ENCODE peak calls at places on chromosomes 6 and 20, in six cellular contexts. One of them, this sample, is unnamed.

GRCh38 chr6:133977983-133978895 is 25.2 kb downstream of the TBPL1 start:
- DNase-seq in mesenchymal stem cell: peak; percentile 69
- DNase-seq in H9: no peak
- DNase-seq in neuronal stem cell: no peak
- DNase-seq in IMR-90: peak; percentile 86
- DNase-seq in H1: no peak
- DNase-seq in this sample: no peak

GRCh38 chr6:11810039-11810541 is 31.5 kb upstream of the ADTRP start:
- DNase-seq in IMR-90: peak; percentile 79
- DNase-seq in mesenchymal stem cell: peak; percentile 78
- DNase-seq in H1: no peak
- DNase-seq in H9: no peak
- DNase-seq in neuronal stem cell: no peak
- DNase-seq in this sample: no peak

GRCh38 chr6:117538615-117539014 is 56.1 kb downstream of the DCBLD1 start:
- DNase-seq in IMR-90: no peak
- DNase-seq in H1: no peak
- DNase-seq in neuronal stem cell: no peak
- DNase-seq in H9: no peak
- DNase-seq in mesenchymal stem cell: no peak
- DNase-seq in this sample: no peak

GRCh38 chr20:50592282-50593004 is 82.3 kb downstream of the PTPN1 start:
- DNase-seq in neuronal stem cell: no peak
- DNase-seq in mesenchymal stem cell: no peak
- DNase-seq in H1: no peak
- DNase-seq in IMR-90: no peak
- DNase-seq in H9: no peak
- DNase-seq in this sample: no peak

GRCh38 chr6:142856857-142857608 is 87.9 kb downstream of the HIVEP2 start:
- DNase-seq in mesenchymal stem cell: no peak
- DNase-seq in neuronal stem cell: no peak
- DNase-seq in H9: no peak
- DNase-seq in H1: no peak
- DNase-seq in IMR-90: no peak
- DNase-seq in this sample: no peak

GRCh38 chr6:157644043-157644810 is 178.8 kb upstream of the SNX9 start:
- DNase-seq in neuronal stem cell: no peak
- DNase-seq in IMR-90: no peak
- DNase-seq in mesenchymal stem cell: peak; percentile 1
- DNase-seq in H9: no peak
- DNase-seq in H1: no peak
- DNase-seq in this sample: no peak

GRCh38 chr20:6769953-6770831 is 2.7 kb downstream of the BMP2 start:
- DNase-seq in mesenchymal stem cell: peak; percentile 67
- DNase-seq in neuronal stem cell: peak; percentile 42
- DNase-seq in H9: peak; percentile 65
- DNase-seq in IMR-90: no peak
- DNase-seq in H1: no peak
- DNase-seq in this sample: peak; percentile 82

GRCh38 chr6:84582997-84583396 is 181.4 kb downstream of the TBX18 start:
- DNase-seq in H9: no peak
- DNase-seq in mesenchymal stem cell: peak; percentile 41
- DNase-seq in H1: no peak
- DNase-seq in IMR-90: peak; percentile 10
- DNase-seq in neuronal stem cell: no peak
- DNase-seq in this sample: no peak

GRCh38 chr20:61891916-61892649 is 173.6 kb downstream of the TAF4 start:
- DNase-seq in IMR-90: no peak
- DNase-seq in H1: no peak
- DNase-seq in neuronal stem cell: no peak
- DNase-seq in mesenchymal stem cell: no peak
- DNase-seq in H9: no peak
- DNase-seq in this sample: no peak

GRCh38 chr6:156175971-156176421 is 601.2 kb upstream of the ARID1B start:
- DNase-seq in H9: peak; percentile 76
- DNase-seq in neuronal stem cell: peak; percentile 59
- DNase-seq in mesenchymal stem cell: peak; percentile 3
- DNase-seq in IMR-90: no peak
- DNase-seq in H1: peak; percentile 73
- DNase-seq in this sample: peak; percentile 88

GRCh38 chr20:10550204-10551118 is 115.4 kb downstream of the SLX4IP start:
- DNase-seq in mesenchymal stem cell: no peak
- DNase-seq in H1: no peak
- DNase-seq in neuronal stem cell: no peak
- DNase-seq in IMR-90: no peak
- DNase-seq in H9: no peak
- DNase-seq in this sample: no peak

GRCh38 chr6:11869656-11870340 is 91.2 kb upstream of the ADTRP start:
- DNase-seq in IMR-90: peak; percentile 84
- DNase-seq in mesenchymal stem cell: no peak
- DNase-seq in neuronal stem cell: no peak
- DNase-seq in H9: no peak
- DNase-seq in H1: no peak
- DNase-seq in this sample: no peak

DNA sequence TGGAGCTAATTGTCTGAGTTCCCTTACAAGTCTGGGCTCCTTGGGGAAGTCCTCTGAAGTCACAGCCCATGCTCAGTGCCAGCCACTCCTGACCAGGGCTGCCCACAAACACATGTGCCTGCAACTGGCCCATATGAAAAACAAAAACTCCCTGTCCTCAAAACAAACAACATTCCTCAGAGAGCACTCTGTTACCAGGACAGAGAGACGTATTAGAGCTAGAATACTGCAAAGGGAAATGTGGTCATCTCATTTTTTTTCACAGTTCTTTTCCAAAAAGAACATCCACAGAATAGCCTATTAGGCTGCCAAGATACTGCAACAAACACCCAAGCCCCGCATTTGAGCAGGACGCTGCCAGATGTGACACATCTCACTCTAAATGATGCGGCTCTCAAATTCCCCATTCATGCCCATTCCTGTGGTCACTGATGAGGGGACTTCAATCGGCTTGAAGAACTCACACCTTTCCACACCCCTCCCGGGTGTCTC is 71.1 kb downstream of the SLC22A23 start:
- DNase-seq in mesenchymal stem cell: no peak
- DNase-seq in H1: no peak
- DNase-seq in neuronal stem cell: no peak
- DNase-seq in H9: no peak
- DNase-seq in IMR-90: no peak
- DNase-seq in this sample: peak; percentile 30
- H3K4ac ChIP-seq in mesenchymal stem cell: no peak overlapping the region
- H3K4ac ChIP-seq in H1: no peak overlapping the region
- H3K4ac ChIP-seq in neuronal stem cell: no peak overlapping the region
- H3K4ac ChIP-seq in H9: no peak overlapping the region
- H3K4ac ChIP-seq in IMR-90: no peak overlapping the region
- H3K4ac ChIP-seq in this sample: no peak overlapping the region

GRCh38 chr20:18465536-18466200 is 1.2 kb downstream of the DZANK1 start:
- DNase-seq in IMR-90: no peak
- DNase-seq in H9: no peak
- DNase-seq in neuronal stem cell: no peak
- DNase-seq in H1: no peak
- DNase-seq in mesenchymal stem cell: no peak
- DNase-seq in this sample: no peak

GRCh38 chr20:18466574-18466893 is 296 bp downstream of the DZANK1 start:
- DNase-seq in H1: no peak
- DNase-seq in H9: no peak
- DNase-seq in IMR-90: no peak
- DNase-seq in neuronal stem cell: no peak
- DNase-seq in mesenchymal stem cell: no peak
- DNase-seq in this sample: no peak

GRCh38 chr20:18466894-18467678 is at the start of the genes DZANK1 and POLR3F:
- DNase-seq in H1: peak; percentile 89
- DNase-seq in H9: peak; percentile 97
- DNase-seq in mesenchymal stem cell: peak; percentile 97
- DNase-seq in neuronal stem cell: peak; percentile 96
- DNase-seq in IMR-90: peak; percentile 94
- DNase-seq in this sample: peak; percentile 99
- H2BK5ac ChIP-seq in H1: peak within 1 kb of the TSS; percentile 99
- H2BK5ac ChIP-seq in H9: peak within 1 kb of the TSS; percentile 94
- H2BK5ac ChIP-seq in mesenchymal stem cell: peak within 1 kb of the TSS; percentile 97
- H2BK5ac ChIP-seq in neuronal stem cell: no peak within 1 kb of the TSS
- H2BK5ac ChIP-seq in IMR-90: peak within 1 kb of the TSS; percentile 93
- H2BK5ac ChIP-seq in this sample: no peak within 1 kb of the TSS

GRCh38 chr6:122799140-122799539 is 10.1 kb downstream of the SMPDL3A start:
- DNase-seq in IMR-90: no peak
- DNase-seq in mesenchymal stem cell: no peak
- DNase-seq in H9: no peak
- DNase-seq in neuronal stem cell: no peak
- DNase-seq in H1: no peak
- DNase-seq in this sample: no peak
- H3K4me1 ChIP-seq in IMR-90: peaks cover 27% of the 10 kb centered on the region
- H3K4me1 ChIP-seq in mesenchymal stem cell: peaks cover 8% of the 10 kb centered on the region
- H3K4me1 ChIP-seq in H9: no peaks in the 10 kb centered on the region
- H3K4me1 ChIP-seq in neuronal stem cell: no peaks in the 10 kb centered on the region
- H3K4me1 ChIP-seq in H1: no peaks in the 10 kb centered on the region
- H3K4me1 ChIP-seq in this sample: no peaks in the 10 kb centered on the region

DNA sequence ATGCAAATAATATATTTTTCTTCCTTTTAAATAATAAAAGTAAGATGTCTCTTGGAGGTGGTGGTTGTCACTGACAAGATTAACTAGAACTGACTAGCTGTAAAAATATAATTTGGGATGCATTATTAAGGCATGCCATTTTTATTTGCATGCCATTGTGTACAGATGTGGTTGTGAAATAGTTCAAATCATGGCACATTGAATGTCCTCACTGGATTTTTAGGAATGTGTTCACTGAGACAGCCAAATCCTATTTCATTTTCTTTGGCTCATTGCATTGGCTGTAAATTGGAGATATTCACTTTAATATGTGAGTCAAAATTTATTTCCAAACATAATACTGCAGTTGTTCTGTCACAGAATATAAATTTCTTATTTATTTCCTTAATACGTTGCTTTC is 62.3 kb downstream of the ESR1 start:
- DNase-seq in H9: no peak
- DNase-seq in H1: no peak
- DNase-seq in mesenchymal stem cell: no peak
- DNase-seq in IMR-90: no peak
- DNase-seq in neuronal stem cell: no peak
- DNase-seq in this sample: no peak
- H3K4ac ChIP-seq in H9: no peak overlapping the region
- H3K4ac ChIP-seq in H1: no peak overlapping the region
- H3K4ac ChIP-seq in mesenchymal stem cell: no peak overlapping the region
- H3K4ac ChIP-seq in IMR-90: no peak overlapping the region
- H3K4ac ChIP-seq in neuronal stem cell: no peak overlapping the region
- H3K4ac ChIP-seq in this sample: no peak overlapping the region

GRCh38 chr6:35496851-35497570 is at the start of gene TEAD3:
- DNase-seq in IMR-90: peak; percentile 56
- DNase-seq in neuronal stem cell: peak; percentile 89
- DNase-seq in mesenchymal stem cell: peak; percentile 68
- DNase-seq in H1: no peak
- DNase-seq in H9: peak; percentile 82
- DNase-seq in this sample: peak; percentile 92

GRCh38 chr6:35500782-35501181 is 3.9 kb upstream of the TEAD3 start:
- DNase-seq in IMR-90: peak; percentile 76
- DNase-seq in mesenchymal stem cell: peak; percentile 78
- DNase-seq in H1: no peak
- DNase-seq in H9: no peak
- DNase-seq in neuronal stem cell: no peak
- DNase-seq in this sample: peak; percentile 80

GRCh38 chr6:35497571-35498406 is 910 bp upstream of the TEAD3 start:
- DNase-seq in neuronal stem cell: peak; percentile 48
- DNase-seq in mesenchymal stem cell: peak; percentile 88
- DNase-seq in IMR-90: peak; percentile 75
- DNase-seq in H9: peak; percentile 85
- DNase-seq in H1: no peak
- DNase-seq in this sample: peak; percentile 84

GRCh38 chr6:35499372-35499771 is 2.5 kb upstream of the TEAD3 start:
- DNase-seq in mesenchymal stem cell: no peak
- DNase-seq in IMR-90: no peak
- DNase-seq in H1: no peak
- DNase-seq in neuronal stem cell: no peak
- DNase-seq in H9: no peak
- DNase-seq in this sample: no peak

GRCh38 chr6:35498407-35499045 is 1.6 kb upstream of the TEAD3 start:
- DNase-seq in mesenchymal stem cell: no peak
- DNase-seq in H9: no peak
- DNase-seq in H1: no peak
- DNase-seq in IMR-90: no peak
- DNase-seq in neuronal stem cell: no peak
- DNase-seq in this sample: peak; percentile 63
- H2BK5ac ChIP-seq in mesenchymal stem cell: peak overlapping the region; percentile 39
- H2BK5ac ChIP-seq in H9: no peak overlapping the region
- H2BK5ac ChIP-seq in H1: peak overlapping the region; percentile 58
- H2BK5ac ChIP-seq in IMR-90: peak overlapping the region; percentile 10
- H2BK5ac ChIP-seq in neuronal stem cell: peak overlapping the region; percentile 4
- H2BK5ac ChIP-seq in this sample: peak overlapping the region; percentile 81

GRCh38 chr6:6248651-6249050 is 71.8 kb downstream of the F13A1 start:
- DNase-seq in H9: no peak
- DNase-seq in neuronal stem cell: no peak
- DNase-seq in H1: no peak
- DNase-seq in IMR-90: no peak
- DNase-seq in mesenchymal stem cell: no peak
- DNase-seq in this sample: no peak
- H3K4me1 ChIP-seq in H9: no peaks in the 10 kb centered on the region
- H3K4me1 ChIP-seq in neuronal stem cell: no peaks in the 10 kb centered on the region
- H3K4me1 ChIP-seq in H1: no peaks in the 10 kb centered on the region
- H3K4me1 ChIP-seq in IMR-90: no peaks in the 10 kb centered on the region
- H3K4me1 ChIP-seq in mesenchymal stem cell: no peaks in the 10 kb centered on the region
- H3K4me1 ChIP-seq in this sample: no peaks in the 10 kb centered on the region

GRCh38 chr20:48945840-48946514 is 24.5 kb downstream of the ARFGEF2 start:
- DNase-seq in H9: no peak
- DNase-seq in H1: no peak
- DNase-seq in IMR-90: peak; percentile 45
- DNase-seq in mesenchymal stem cell: peak; percentile 84
- DNase-seq in neuronal stem cell: no peak
- DNase-seq in this sample: peak; percentile 58
- H3K4ac ChIP-seq in H9: no peak overlapping the region
- H3K4ac ChIP-seq in H1: no peak overlapping the region
- H3K4ac ChIP-seq in IMR-90: no peak overlapping the region
- H3K4ac ChIP-seq in mesenchymal stem cell: no peak overlapping the region
- H3K4ac ChIP-seq in neuronal stem cell: no peak overlapping the region
- H3K4ac ChIP-seq in this sample: no peak overlapping the region